ENCODE peak calls at places on chromosomes 12 and 14, in ten cellular contexts. W is sigmoid colon; D is gastrocnemius medialis; T is kidney; E is mesendoderm; I is CD8-positive, alpha-beta memory T cell; O is hepatocyte; V is PC-3; B is MG63; A is colonic mucosa. U is an unnamed sample.
A peak's percentile ranks its signal among the peaks of the same experiment; 100 is the strongest.

GRCh38 chr12:130976171-130976720 is 22.5 kb downstream of the ADGRD1 start:
- DNase-seq in W (peak; percentile 58), D (no peak), T (no peak), E (no peak), I (no peak), O (no peak), V (no peak), B (no peak), A (no peak), U (no peak)

GRCh38 chr14:75399819-75400678 is 27.8 kb upstream of the JDP2 start:
- DNase-seq in W (peak; percentile 98), D (peak; percentile 98), T (peak; percentile 97), E (peak; percentile 34), I (no peak), O (peak; percentile 53), V (peak; percentile 97), B (peak; percentile 96), A (peak; percentile 93), U (no peak)

GRCh38 chr12:8609061-8609570 is 3.5 kb downstream of the AICDA start:
- DNase-seq in W (no peak), D (no peak), T (no peak), E (peak; percentile 58), I (no peak), O (peak; percentile 60), V (peak; percentile 44), B (peak; percentile 13), A (no peak), U (peak; percentile 31)

GRCh38 chr12:117580718-117581062 is 219.3 kb upstream of the NOS1 start:
- DNase-seq in W (peak; percentile 61), D (peak; percentile 68), T (peak; percentile 67), E (peak; percentile 93), I (no peak), O (peak; percentile 11), V (peak; percentile 47), B (peak; percentile 70), A (peak; percentile 31), U (no peak)

GRCh38 chr12:75887979-75888378 is 143.6 kb downstream of the PHLDA1 start:
- DNase-seq in W (no peak), D (no peak), T (no peak), E (no peak), I (no peak), O (no peak), V (no peak), B (no peak), A (no peak), U (no peak)

GRCh38 chr12:46205293-46205692 is 63.5 kb downstream of the SLC38A1 start:
- DNase-seq in W (no peak), D (no peak), T (no peak), E (no peak), I (no peak), O (no peak), V (no peak), B (no peak), A (no peak), U (no peak)

GRCh38 chr12:70719672-70720420 is 82.6 kb upstream of the PTPRB start:
- DNase-seq in W (peak; percentile 66), D (peak; percentile 13), T (no peak), E (peak; percentile 59), I (no peak), O (peak; percentile 71), V (peak; percentile 46), B (no peak), A (peak; percentile 38), U (peak; percentile 46)

GRCh38 chr14:30657606-30658163 is 35.6 kb downstream of the SCFD1 start:
- DNase-seq in W (no peak), D (no peak), T (no peak), E (peak; percentile 11), I (no peak), O (no peak), V (peak; percentile 35), B (no peak), A (no peak), U (no peak)

GRCh38 chr14:61744239-61744638 is 18.0 kb upstream of the SNAPC1 start:
- DNase-seq in W (no peak), D (no peak), T (peak; percentile 15), E (no peak), I (no peak), O (no peak), V (no peak), B (no peak), A (no peak), U (no peak)

GRCh38 chr14:61747342-61747741 is 14.9 kb upstream of the SNAPC1 start:
- DNase-seq in W (no peak), D (no peak), T (no peak), E (no peak), I (no peak), O (no peak), V (no peak), B (no peak), A (no peak), U (no peak)

GRCh38 chr14:61739133-61739532 is 23.1 kb upstream of the SNAPC1 start:
- DNase-seq in W (no peak), D (no peak), T (no peak), E (no peak), I (no peak), O (no peak), V (no peak), B (no peak), A (no peak), U (no peak)

GRCh38 chr14:61737913-61738312 is 24.3 kb upstream of the SNAPC1 start:
- DNase-seq in W (no peak), D (no peak), T (no peak), E (no peak), I (no peak), O (no peak), V (no peak), B (no peak), A (no peak), U (no peak)

DNA sequence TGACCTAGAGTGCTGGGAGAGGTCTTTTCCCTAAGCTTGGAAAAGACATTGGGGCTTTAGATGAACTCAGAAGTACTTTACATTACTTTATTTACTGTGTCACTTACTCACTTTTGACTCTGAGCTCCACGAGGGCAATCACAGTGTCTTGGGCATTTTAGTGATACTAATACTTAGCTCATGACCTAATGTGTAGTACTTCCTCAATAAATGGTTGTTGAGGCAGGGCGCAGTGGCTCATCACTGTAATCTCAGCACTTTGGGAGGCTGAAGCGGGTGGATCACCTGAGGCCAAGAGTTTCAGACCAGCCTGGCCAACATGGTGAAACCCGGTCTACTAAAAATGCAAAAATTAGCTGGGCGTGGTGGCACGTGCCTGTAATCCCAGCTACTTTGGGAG is 19.8 kb upstream of the SNAPC1 start:
- DNase-seq in W (no peak), D (no peak), T (no peak), E (no peak), I (no peak), O (no peak), V (no peak), B (no peak), A (no peak), U (no peak)
- H3K36me3 ChIP-seq in W (peaks cover 17% of the 10 kb centered on the region), D (no peaks in the 10 kb centered on the region), T (peaks cover 54% of the 10 kb centered on the region), E (peaks cover 3% of the 10 kb centered on the region), I (peaks cover 17% of the 10 kb centered on the region), O (peaks cover 6% of the 10 kb centered on the region), V (peaks cover 89% of the 10 kb centered on the region), B (peaks cover 72% of the 10 kb centered on the region), A (peaks cover 16% of the 10 kb centered on the region), U (peaks cover 92% of the 10 kb centered on the region)

GRCh38 chr12:9615420-9616135 is 7.9 kb upstream of the KLRB1 start:
- DNase-seq in W (no peak), D (no peak), T (no peak), E (no peak), I (no peak), O (no peak), V (no peak), B (no peak), A (no peak), U (no peak)

GRCh38 chr12:9619411-9620179 is 11.9 kb upstream of the KLRB1 start:
- DNase-seq in W (no peak), D (no peak), T (no peak), E (no peak), I (no peak), O (no peak), V (no peak), B (no peak), A (no peak), U (no peak)

GRCh38 chr12:9617124-9617523 is 9.4 kb upstream of the KLRB1 start:
- DNase-seq in W (no peak), D (no peak), T (no peak), E (no peak), I (no peak), O (no peak), V (no peak), B (no peak), A (no peak), U (no peak)
- H3K4me3 ChIP-seq in W (no peak overlapping the region), D (no peak overlapping the region), T (no peak overlapping the region), E (no peak overlapping the region), I (no peak overlapping the region), O (no peak overlapping the region), V (no peak overlapping the region), B (no peak overlapping the region), A (no peak overlapping the region), U (no peak overlapping the region)

DNA sequence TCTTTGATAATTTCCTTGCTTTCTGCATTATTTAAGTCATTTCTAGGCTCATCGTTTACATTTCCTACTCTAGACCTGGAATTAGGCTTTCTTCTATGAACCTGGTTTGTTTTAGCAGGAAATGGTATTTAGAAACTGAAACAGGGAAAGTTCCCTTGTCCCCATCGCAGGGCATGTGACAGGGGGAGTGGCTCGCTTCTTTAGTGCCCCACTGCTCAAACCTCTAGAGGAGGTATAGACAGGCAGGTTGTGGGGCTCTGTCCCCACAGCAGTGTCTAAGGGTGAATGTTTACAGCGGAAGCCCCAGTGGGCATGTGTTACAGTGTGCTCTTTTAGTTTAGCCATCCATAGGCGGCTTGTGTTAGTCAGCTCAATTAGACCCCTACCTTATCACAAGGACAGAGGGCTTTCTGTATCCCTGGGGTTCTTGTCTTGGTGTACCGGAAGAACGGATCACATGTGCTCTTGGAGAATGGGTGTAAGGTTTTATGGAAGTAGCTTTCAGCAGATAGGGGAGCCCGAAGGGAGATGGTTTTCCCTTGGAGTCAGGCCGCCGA is 25.0 kb downstream of the IFT81 start:
- DNase-seq in W (no peak), D (no peak), T (no peak), E (no peak), I (no peak), O (no peak), V (no peak), B (no peak), A (no peak), U (no peak)
- H3K36me3 ChIP-seq in W (peaks cover 5% of the 10 kb centered on the region), D (no peaks in the 10 kb centered on the region), T (peaks cover 16% of the 10 kb centered on the region), E (no peaks in the 10 kb centered on the region), I (no peaks in the 10 kb centered on the region), O (no peaks in the 10 kb centered on the region), V (no peaks in the 10 kb centered on the region), B (peaks cover 50% of the 10 kb centered on the region), A (no peaks in the 10 kb centered on the region), U (peaks cover 14% of the 10 kb centered on the region)

GRCh38 chr12:124939428-124940142 is 25.1 kb upstream of the UBC start:
- DNase-seq in W (peak; percentile 95), D (peak; percentile 85), T (peak; percentile 93), E (peak; percentile 99), I (peak; percentile 76), O (peak; percentile 93), V (peak; percentile 98), B (peak; percentile 84), A (peak; percentile 93), U (peak; percentile 91)

GRCh38 chr12:124938066-124938465 is 23.6 kb upstream of the UBC start:
- DNase-seq in W (no peak), D (no peak), T (no peak), E (no peak), I (no peak), O (no peak), V (peak; percentile 13), B (no peak), A (no peak), U (no peak)

GRCh38 chr12:124940143-124940392 is 25.6 kb upstream of the UBC start:
- DNase-seq in W (no peak), D (no peak), T (no peak), E (no peak), I (no peak), O (no peak), V (no peak), B (peak; percentile 93), A (no peak), U (no peak)

GRCh38 chr12:124940393-124941169 is 26.1 kb upstream of the UBC start:
- DNase-seq in W (peak; percentile 96), D (peak; percentile 91), T (peak; percentile 95), E (peak; percentile 97), I (peak; percentile 71), O (peak; percentile 95), V (peak; percentile 97), B (peak; percentile 92), A (peak; percentile 98), U (peak; percentile 88)

GRCh38 chr12:124938606-124939427 is 24.4 kb upstream of the UBC start:
- DNase-seq in W (peak; percentile 86), D (peak; percentile 79), T (peak; percentile 84), E (peak; percentile 89), I (peak; percentile 30), O (peak; percentile 91), V (peak; percentile 68), B (peak; percentile 74), A (peak; percentile 85), U (peak; percentile 88)
- H3K4me3 ChIP-seq in W (peak overlapping the region; percentile 46), D (peak overlapping the region; percentile 61), T (peak overlapping the region; percentile 67), E (peak overlapping the region; percentile 40), I (peak overlapping the region; percentile 72), O (peak overlapping the region; percentile 37), V (peak overlapping the region; percentile 71), B (peak overlapping the region; percentile 39), A (peak overlapping the region; percentile 34), U (peak overlapping the region; percentile 47)